ENCODE peak calls at places on chromosome 6, in nine cellular contexts. D, I, K, Z, A, V, P, W and Q are unnamed samples.

GRCh38 chr6:73579851-73580246 is 59.0 kb upstream of the EEF1A1 start:
- DNase-seq in I (peak), W (peak), Z (no peak), D (peak), A (no peak), K (peak), P (no peak), V (no peak), Q (peak)

GRCh38 chr6:31780507-31781243 is 3.5 kb upstream of the VWA7 start:
- DNase-seq in W (no peak), D (no peak), A (no peak), I (no peak), Z (no peak), P (no peak), V (no peak), K (no peak), Q (no peak)

GRCh38 chr6:18530201-18530600 is 143.1 kb downstream of the RNF144B start:
- DNase-seq in I (no peak), W (no peak), V (no peak), Z (no peak), K (no peak), D (no peak), A (peak), P (no peak), Q (no peak)

GRCh38 chr6:52371656-52372151 is 9.8 kb downstream of the PAQR8 start:
- DNase-seq in I (peak), V (no peak), Z (no peak), A (peak), P (no peak), K (no peak), D (peak), W (no peak), Q (no peak)

GRCh38 chr6:105320766-105321165 is 82.1 kb downstream of the PREP start:
- DNase-seq in Z (no peak), P (no peak), W (no peak), K (no peak), I (no peak), V (no peak), A (peak), D (no peak), Q (no peak)

GRCh38 chr6:152277826-152278247 is 359.3 kb downstream of the SYNE1 start:
- DNase-seq in V (no peak), Z (no peak), K (peak), I (no peak), W (peak), A (peak), D (no peak), P (no peak), Q (no peak)

GRCh38 chr6:80280258-80281010 is 174.0 kb downstream of the BCKDHB start:
- DNase-seq in W (no peak), Z (no peak), A (no peak), K (no peak), V (no peak), I (peak), D (peak), P (no peak), Q (no peak)

GRCh38 chr6:41785689-41786450 is 1.6 kb upstream of the TOMM6 start:
- DNase-seq in V (no peak), D (peak), I (peak), P (peak), W (no peak), Z (no peak), K (no peak), A (peak), Q (peak)

GRCh38 chr6:163460307-163460782 is 45.8 kb downstream of the QKI start:
- DNase-seq in V (no peak), I (peak), D (peak), Z (no peak), A (no peak), W (no peak), P (no peak), K (no peak), Q (no peak)

GRCh38 chr6:71411882-71412281 is 123.3 kb downstream of the OGFRL1 start:
- DNase-seq in I (no peak), K (no peak), P (no peak), W (no peak), Z (no peak), V (no peak), D (no peak), A (no peak), Q (no peak)

GRCh38 chr6:143941852-143942627 is 66.0 kb downstream of the PLAGL1 start:
- DNase-seq in A (peak), W (peak), I (peak), Z (peak), V (peak), P (peak), K (peak), D (peak), Q (no peak)

GRCh38 chr6:29516108-29516507 is 28.4 kb upstream of the MAS1L start:
- DNase-seq in A (peak), W (no peak), V (no peak), K (no peak), I (no peak), D (peak), P (no peak), Z (no peak), Q (no peak)

GRCh38 chr6:53623497-53623896 is 42.1 kb downstream of the KLHL31 start:
- DNase-seq in A (peak), I (no peak), Z (no peak), W (no peak), K (no peak), D (peak), V (no peak), P (no peak), Q (no peak)

GRCh38 chr6:118500130-118501015 is 47.7 kb upstream of the PLN start:
- DNase-seq in P (no peak), I (peak), D (no peak), W (no peak), Z (no peak), V (no peak), A (no peak), K (no peak), Q (no peak)

GRCh38 chr6:125363010-125363359 is 61.2 kb upstream of the HDDC2 start:
- DNase-seq in K (no peak), V (no peak), A (no peak), Z (no peak), P (no peak), W (no peak), D (peak), I (no peak), Q (no peak)

GRCh38 chr6:116764961-116765841 is at the start of gene FAM162B:
- DNase-seq in P (peak), K (peak), D (peak), A (peak), Z (no peak), V (no peak), I (peak), W (no peak), Q (no peak)

GRCh38 chr6:8172510-8172909 is 70.2 kb upstream of the EEF1E1 start:
- DNase-seq in Z (no peak), D (no peak), V (no peak), P (no peak), W (no peak), I (no peak), A (peak), K (no peak), Q (no peak)

GRCh38 chr6:33420493-33421343 is 853 bp downstream of the SYNGAP1 start:
- DNase-seq in P (no peak), K (no peak), V (no peak), W (no peak), A (peak), D (no peak), Z (no peak), I (peak), Q (no peak)

GRCh38 chr6:168515376-168515775 is 74.4 kb downstream of the SMOC2 start:
- DNase-seq in W (no peak), V (no peak), I (no peak), A (no peak), P (no peak), Z (no peak), K (no peak), D (no peak), Q (no peak)

GRCh38 chr6:99334526-99335127 is 14.8 kb downstream of the FAXC start:
- DNase-seq in D (peak), I (peak), K (no peak), A (peak), V (no peak), P (no peak), W (peak), Z (no peak), Q (peak)

GRCh38 chr6:133012774-133013173 is 198.4 kb downstream of the RPS12 start:
- DNase-seq in K (no peak), W (no peak), V (no peak), A (no peak), D (no peak), Z (no peak), P (no peak), I (no peak), Q (no peak)

GRCh38 chr6:117317261-117317660 is 51.9 kb downstream of the VGLL2 start:
- DNase-seq in Z (no peak), A (peak), V (no peak), I (peak), P (no peak), D (peak), W (peak), K (no peak), Q (no peak)

GRCh38 chr6:138596591-138596990 is 97.3 kb upstream of the NHSL1 start:
- DNase-seq in K (no peak), V (no peak), A (no peak), I (no peak), Z (no peak), D (no peak), P (no peak), W (no peak), Q (no peak)

GRCh38 chr6:108969776-108970175 is 121.6 kb downstream of the ARMC2 start:
- DNase-seq in K (no peak), I (no peak), D (no peak), V (no peak), P (no peak), W (peak), Z (no peak), A (no peak), Q (no peak)